ENCODE peak calls at places on chromosomes 4 and X, in four cellular contexts. O is RWPE1, Y is coronary artery, N is glutamatergic neuron. M is an unnamed sample.

GRCh38 chr4:41174444-41174843 is 39.9 kb downstream of the APBB2 start:
- DNase-seq in Y (no peak), N (no peak), O (no peak), M (no peak)

GRCh38 chr4:71833175-71833900 is 49.5 kb upstream of the GC start:
- DNase-seq in O (no peak), N (no peak), Y (no peak), M (no peak)

GRCh38 chrX:11064851-11065600 is 46.1 kb upstream of the HCCS start:
- DNase-seq in Y (no peak), N (no peak), O (peak), M (no peak)

GRCh38 chr4:161893566-161893965 is 270.2 kb downstream of the FSTL5 start:
- DNase-seq in Y (no peak), O (no peak), N (no peak), M (no peak)

GRCh38 chr4:3420606-3420955 is 21.2 kb upstream of the HGFAC start:
- DNase-seq in Y (no peak), O (no peak), N (peak), M (no peak)

GRCh38 chr4:161522031-161522430 is 641.8 kb downstream of the FSTL5 start:
- DNase-seq in N (no peak), O (no peak), Y (no peak), M (no peak)

GRCh38 chrX:24219320-24219719 is 69.8 kb downstream of the ZFX start:
- DNase-seq in Y (no peak), N (no peak), O (no peak), M (no peak)

GRCh38 chrX:149825424-149825823 is 43.7 kb downstream of the MAGEA9 start:
- DNase-seq in N (peak), Y (no peak), O (no peak), M (no peak)

GRCh38 chrX:7706032-7706431 is 136.9 kb upstream of the VCX start:
- DNase-seq in N (no peak), O (no peak), Y (no peak), M (no peak)

GRCh38 chr4:145279122-145279960 is 99.0 kb upstream of the OTUD4 start:
- DNase-seq in N (no peak), Y (no peak), O (peak), M (no peak)

GRCh38 chr4:86816463-86817107 is 32.6 kb downstream of the SLC10A6 start:
- DNase-seq in O (no peak), N (no peak), Y (no peak), M (no peak)

GRCh38 chrX:74349387-74349786 is 45.4 kb downstream of the ZCCHC13 start:
- DNase-seq in N (no peak), O (peak), Y (no peak), M (no peak)

GRCh38 chr4:54315561-54315960 is 86.5 kb downstream of the PDGFRA start:
- DNase-seq in O (no peak), N (no peak), Y (no peak), M (peak)

GRCh38 chr4:155614111-155614762 is 52.4 kb upstream of the GUCY1A1 start:
- DNase-seq in N (no peak), O (no peak), Y (no peak), M (no peak)

GRCh38 chr4:40149960-40150385 is 46.9 kb upstream of the RHOH start:
- DNase-seq in Y (no peak), O (peak), N (peak), M (peak)

GRCh38 chrX:68832101-68832416 is 3.2 kb downstream of the EFNB1 start:
- DNase-seq in O (no peak), N (no peak), Y (peak), M (peak)

GRCh38 chrX:56564182-56564885 is 907 bp downstream of the UBQLN2 start:
- DNase-seq in N (peak), Y (peak), O (peak), M (peak)

GRCh38 chr4:78669453-78669852 is 106.7 kb upstream of the BMP2K start:
- DNase-seq in O (no peak), Y (no peak), N (no peak), M (no peak)

GRCh38 chr4:142567620-142568451 is 278.3 kb downstream of the INPP4B start:
- DNase-seq in Y (no peak), N (no peak), O (no peak), M (no peak)

GRCh38 chr4:168150651-168151050 is 58.3 kb downstream of the ANXA10 start:
- DNase-seq in N (no peak), O (no peak), Y (no peak), M (no peak)

GRCh38 chr4:75513529-75514130 is 573 bp downstream of the RCHY1 start:
- DNase-seq in Y (no peak), N (no peak), O (no peak), M (no peak)

DNA sequence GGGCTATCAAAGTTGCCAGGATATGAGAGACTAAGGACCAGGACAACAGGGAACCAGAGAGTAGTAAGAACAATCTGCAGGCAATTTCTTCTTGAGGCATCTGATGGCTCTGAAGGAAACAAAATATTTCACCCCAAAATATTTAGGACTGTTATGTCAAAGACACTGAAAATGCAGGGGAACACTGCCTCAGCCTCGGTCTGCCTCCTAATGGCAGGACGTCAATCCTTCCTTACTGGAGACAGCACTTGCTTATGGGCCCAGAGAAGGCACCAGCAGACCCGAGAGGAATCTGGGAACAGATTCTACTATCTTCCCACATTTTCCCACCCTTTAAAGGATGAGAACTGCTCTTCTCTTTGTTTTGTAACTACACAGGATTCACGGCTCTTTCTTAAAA is 23.3 kb downstream of the RNF150 start:
- DNase-seq in Y (no peak), O (no peak), N (no peak), M (no peak)
- TF ChIP-seq CTCF in Y (no peak), O (no peak), N (no peak), M (no peak)

GRCh38 chr4:127598656-127599055 is 34.1 kb upstream of the INTU start:
- DNase-seq in Y (no peak), N (no peak), O (no peak), M (no peak)

GRCh38 chr4:127606823-127607222 is 25.9 kb upstream of the INTU start:
- DNase-seq in N (no peak), Y (no peak), O (no peak), M (no peak)

GRCh38 chr4:127604949-127605709 is 27.6 kb upstream of the INTU start:
- DNase-seq in N (no peak), O (peak), Y (no peak), M (peak)

DNA sequence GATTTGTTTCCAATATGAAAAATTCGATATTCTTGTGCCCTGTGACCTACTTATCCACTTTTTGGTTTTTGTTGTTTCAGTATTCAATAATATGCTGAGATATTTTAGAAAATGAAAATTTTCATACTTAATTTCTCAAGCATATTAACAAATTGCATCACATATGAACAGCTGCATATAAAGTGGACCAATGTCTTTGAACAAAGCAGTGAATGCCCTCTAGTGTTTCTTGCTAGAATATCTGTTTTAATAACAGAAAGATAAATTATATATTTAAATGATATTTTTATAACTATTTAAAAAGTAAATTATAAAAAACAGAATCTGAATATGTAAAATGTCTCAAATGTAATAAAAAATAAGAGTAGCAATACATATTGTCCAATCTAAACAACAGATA is 31.7 kb upstream of the INTU start:
- DNase-seq in N (no peak), O (peak), Y (no peak), M (no peak)
- TF ChIP-seq CTCF in N (no peak), O (no peak), Y (no peak), M (no peak)

GRCh38 chrX:107775734-107776511 is at the start of gene TSC22D3:
- DNase-seq in N (peak), O (peak), Y (peak), M (peak)

GRCh38 chrX:107780525-107780924 is 3.0 kb downstream of the NCBP2L start:
- DNase-seq in O (no peak), N (no peak), Y (no peak), M (no peak)

GRCh38 chrX:107775000-107775733 is 420 bp downstream of the TSC22D3 start:
- DNase-seq in O (no peak), N (no peak), Y (no peak), M (peak)

GRCh38 chrX:107776649-107777535 is 641 bp upstream of the NCBP2L start:
- DNase-seq in O (peak), N (peak), Y (peak), M (peak)

GRCh38 chrX:107777536-107777832 is at the start of gene NCBP2L:
- DNase-seq in N (no peak), Y (no peak), O (no peak), M (no peak)
- TF ChIP-seq CTCF in N (no peak), Y (peak), O (no peak), M (no peak)

GRCh38 chr4:27096142-27096824 is 235.6 kb downstream of the STIM2 start:
- DNase-seq in O (no peak), N (no peak), Y (no peak), M (no peak)
- TF ChIP-seq CTCF in O (no peak), N (no peak), Y (no peak), M (no peak)

GRCh38 chrX:83845397-83845796 is 15.5 kb upstream of the CYLC1 start:
- DNase-seq in O (no peak), Y (no peak), N (no peak), M (peak)
- TF ChIP-seq CTCF in O (peak), Y (peak), N (peak), M (peak)

GRCh38 chr4:102826890-102827673 is at the start of gene UBE2D3:
- DNase-seq in O (peak), Y (peak), N (peak), M (peak)
- TF ChIP-seq CTCF in O (no peak), Y (no peak), N (no peak), M (no peak)

GRCh38 chrX:153755136-153755535 is 8.9 kb upstream of the PLXNB3 start:
- DNase-seq in N (no peak), Y (no peak), O (no peak), M (no peak)
- TF ChIP-seq CTCF in N (no peak), Y (no peak), O (no peak), M (no peak)

DNA sequence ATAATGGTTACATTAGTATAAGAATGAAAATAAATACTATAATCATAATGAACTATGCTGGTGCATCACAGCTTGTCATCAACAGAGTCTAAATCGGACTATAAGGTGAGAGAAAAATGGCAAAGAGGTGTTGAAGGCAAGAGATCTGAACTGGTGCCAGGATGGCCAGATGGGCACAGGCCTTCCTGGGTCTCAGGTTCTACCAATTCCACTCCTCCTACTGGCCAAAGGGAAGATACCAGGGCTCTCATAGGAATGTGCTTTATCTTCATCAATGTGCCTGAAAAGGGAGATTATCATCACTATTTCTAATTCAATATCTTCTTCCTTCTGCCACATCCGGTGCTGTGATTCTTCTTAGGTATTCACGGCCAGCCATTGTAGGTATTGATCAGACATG is 107.6 kb downstream of the GASK1B start:
- DNase-seq in N (no peak), O (no peak), Y (no peak), M (no peak)
- TF ChIP-seq CTCF in N (no peak), O (no peak), Y (no peak), M (no peak)

M was measured in GM13976.